ENCODE peak calls at places on chromosome 9, in eight cellular contexts. I is PC-3; N is RPMI8226; G is T follicular helper cell; O is HuH-7; M is activated CD4-positive, alpha-beta memory T cell treated with anti-CD3 and anti-CD28 coated beads, Interleukin-2, amount 10 ng/mL, durations not matched to agents 7 days and 5 days; Q is stimulated activated CD4-positive, alpha-beta T cell treated with anti-CD3 and anti-CD28 coated beads, Interleukin-15, amount 100 ng/mL, for 1 hour; H is effector CD4-positive, alpha-beta T cell. U is an unnamed sample.
A peak's percentile ranks its signal among the peaks of the same experiment; 100 is the strongest.

GRCh38 chr9:129333961-129334743 is 156.1 kb upstream of the IER5L start:
- DNase-seq in I (peak; percentile 94), N (peak; percentile 65), G (no peak), O (peak; percentile 95), M (no peak), Q (no peak), H (no peak), U (no peak)

GRCh38 chr9:97773723-97774122 is 76.6 kb upstream of the XPA start:
- DNase-seq in I (peak; percentile 69), N (no peak), G (no peak), O (no peak), M (no peak), Q (no peak), H (no peak), U (no peak)

GRCh38 chr9:38142201-38142600 is 73.2 kb upstream of the SHB start:
- DNase-seq in I (no peak), N (no peak), G (no peak), O (no peak), M (no peak), Q (no peak), H (no peak), U (no peak)

GRCh38 chr9:98807811-98808195 is 333 bp downstream of the GALNT12 start:
- DNase-seq in I (no peak), N (peak; percentile 9), G (no peak), O (no peak), M (peak; percentile 46), Q (no peak), H (no peak), U (no peak)

GRCh38 chr9:94951591-94952115 is 225.2 kb downstream of the AOPEP start:
- DNase-seq in I (no peak), N (no peak), G (no peak), O (no peak), M (no peak), Q (no peak), H (no peak), U (no peak)

GRCh38 chr9:13324988-13325387 is 45.5 kb upstream of the MPDZ start:
- DNase-seq in I (no peak), N (no peak), G (no peak), O (no peak), M (no peak), Q (no peak), H (no peak), U (no peak)

GRCh38 chr9:22084336-22085035 is 75.4 kb upstream of the CDKN2B start:
- DNase-seq in I (peak; percentile 92), N (no peak), G (no peak), O (no peak), M (no peak), Q (no peak), H (no peak), U (no peak)

GRCh38 chr9:137318565-137318964 is 16.5 kb upstream of the NRARP start:
- DNase-seq in I (no peak), N (no peak), G (no peak), O (peak; percentile 15), M (no peak), Q (no peak), H (no peak), U (no peak)

GRCh38 chr9:103798620-103799019 is 295.5 kb upstream of the SMC2 start:
- DNase-seq in I (peak; percentile 43), N (no peak), G (no peak), O (no peak), M (no peak), Q (no peak), H (no peak), U (peak; percentile 81)

GRCh38 chr9:129995409-129996160 is 47.4 kb downstream of the FNBP1 start:
- DNase-seq in I (peak; percentile 69), N (no peak), G (no peak), O (no peak), M (no peak), Q (no peak), H (no peak), U (no peak)

GRCh38 chr9:68643901-68644809 is 60.9 kb upstream of the PIP5K1B start:
- DNase-seq in I (no peak), N (peak; percentile 58), G (no peak), O (no peak), M (no peak), Q (no peak), H (no peak), U (no peak)

GRCh38 chr9:109060235-109060634 is 46.9 kb upstream of the CTNNAL1 start:
- DNase-seq in I (no peak), N (no peak), G (no peak), O (no peak), M (no peak), Q (no peak), H (no peak), U (no peak)

GRCh38 chr9:111481885-111482636 is 2.1 kb downstream of the ECPAS start:
- DNase-seq in I (peak; percentile 56), N (no peak), G (no peak), O (peak; percentile 52), M (no peak), Q (no peak), H (no peak), U (no peak)

GRCh38 chr9:129170229-129170628 is 7.8 kb downstream of the IER5L start:
- DNase-seq in I (peak; percentile 70), N (no peak), G (no peak), O (no peak), M (peak; percentile 37), Q (no peak), H (no peak), U (no peak)

GRCh38 chr9:106587021-106587420 is 275.9 kb upstream of the ZNF462 start:
- DNase-seq in I (peak; percentile 67), N (no peak), G (no peak), O (no peak), M (no peak), Q (no peak), H (no peak), U (no peak)

GRCh38 chr9:36092509-36093215 is 43.9 kb upstream of the GLIPR2 start:
- DNase-seq in I (no peak), N (peak; percentile 57), G (no peak), O (no peak), M (peak; percentile 64), Q (no peak), H (no peak), U (peak; percentile 96)

GRCh38 chr9:631596-631995 is 209.9 kb upstream of the DMRT1 start:
- DNase-seq in I (no peak), N (no peak), G (no peak), O (no peak), M (no peak), Q (no peak), H (no peak), U (no peak)

GRCh38 chr9:114501786-114502682 is 3.2 kb downstream of the WHRN start:
- DNase-seq in I (peak; percentile 64), N (peak; percentile 57), G (no peak), O (peak; percentile 53), M (no peak), Q (no peak), H (no peak), U (peak; percentile 43)

GRCh38 chr9:2602704-2603116 is 18.9 kb upstream of the VLDLR start:
- DNase-seq in I (no peak), N (no peak), G (no peak), O (no peak), M (no peak), Q (no peak), H (no peak), U (no peak)

GRCh38 chr9:130138791-130139190 is 33.4 kb upstream of the NCS1 start:
- DNase-seq in I (no peak), N (no peak), G (no peak), O (no peak), M (no peak), Q (no peak), H (no peak), U (no peak)

GRCh38 chr9:1267581-1267980 is 217.4 kb downstream of the DMRT2 start:
- DNase-seq in I (peak; percentile 46), N (no peak), G (no peak), O (no peak), M (no peak), Q (no peak), H (no peak), U (no peak)

GRCh38 chr9:20568406-20568805 is 53.9 kb downstream of the MLLT3 start:
- DNase-seq in I (no peak), N (no peak), G (no peak), O (no peak), M (no peak), Q (no peak), H (no peak), U (no peak)

GRCh38 chr9:128503870-128504269 is 649 bp upstream of the GLE1 start:
- DNase-seq in I (no peak), N (peak; percentile 36), G (no peak), O (peak; percentile 17), M (no peak), Q (no peak), H (no peak), U (peak; percentile 36)

GRCh38 chr9:36165766-36166149 is 3.4 kb upstream of the CCIN start:
- DNase-seq in I (peak; percentile 45), N (no peak), G (no peak), O (no peak), M (no peak), Q (no peak), H (no peak), U (no peak)

GRCh38 chr9:101574773-101575333 is 19.9 kb downstream of the PPP3R2 start:
- DNase-seq in I (no peak), N (no peak), G (no peak), O (no peak), M (no peak), Q (no peak), H (no peak), U (no peak)

GRCh38 chr9:20304001-20304400 is 318.3 kb downstream of the MLLT3 start:
- DNase-seq in I (no peak), N (no peak), G (no peak), O (no peak), M (no peak), Q (no peak), H (no peak), U (no peak)

GRCh38 chr9:131986089-131986488 is 93.6 kb downstream of the MED27 start:
- DNase-seq in I (peak; percentile 68), N (no peak), G (no peak), O (no peak), M (no peak), Q (no peak), H (no peak), U (no peak)

GRCh38 chr9:71504636-71505035 is 263.7 kb downstream of the CEMIP2 start:
- DNase-seq in I (peak; percentile 6), N (no peak), G (no peak), O (no peak), M (no peak), Q (no peak), H (no peak), U (no peak)

GRCh38 chr9:21746550-21746949 is 55.9 kb upstream of the MTAP start:
- DNase-seq in I (no peak), N (no peak), G (no peak), O (no peak), M (no peak), Q (no peak), H (no peak), U (no peak)

GRCh38 chr9:129580211-129580915 is 40.5 kb downstream of the C9orf50 start:
- DNase-seq in I (no peak), N (peak; percentile 78), G (no peak), O (peak; percentile 58), M (peak; percentile 66), Q (no peak), H (no peak), U (peak; percentile 92)

GRCh38 chr9:6632516-6633328 is 12.8 kb downstream of the GLDC start:
- DNase-seq in I (no peak), N (no peak), G (no peak), O (no peak), M (no peak), Q (no peak), H (no peak), U (no peak)

GRCh38 chr9:120890415-120891254 is 13.6 kb upstream of the PHF19 start:
- DNase-seq in I (no peak), N (no peak), G (no peak), O (no peak), M (peak; percentile 41), Q (no peak), H (no peak), U (no peak)

GRCh38 chr9:22401671-22402070 is 45.0 kb upstream of the DMRTA1 start:
- DNase-seq in I (no peak), N (no peak), G (no peak), O (no peak), M (no peak), Q (no peak), H (no peak), U (no peak)

GRCh38 chr9:129840024-129840423 is 4.8 kb downstream of the USP20 start:
- DNase-seq in I (no peak), N (no peak), G (peak; percentile 17), O (no peak), M (no peak), Q (no peak), H (peak; percentile 11), U (no peak)